ENCODE peak calls at places on chromosome 20, in four cellular contexts. One of them, this sample, is unnamed.
A peak's percentile ranks its signal among the peaks of the same experiment; 100 is the strongest.

GRCh38 chr20:15862178-15862577 is 711.1 kb downstream of the KIF16B start:
- DNase-seq in IMR-90: no peak
- DNase-seq in GM12878: no peak
- DNase-seq in K562: no peak
- DNase-seq in this sample: no peak

GRCh38 chr20:1671891-1672669 is 14.5 kb upstream of the SIRPG start:
- DNase-seq in IMR-90: no peak
- DNase-seq in GM12878: no peak
- DNase-seq in K562: no peak
- DNase-seq in this sample: no peak

GRCh38 chr20:24780648-24781047 is 168.4 kb upstream of the CST7 start:
- DNase-seq in IMR-90: no peak
- DNase-seq in K562: no peak
- DNase-seq in GM12878: no peak
- DNase-seq in this sample: no peak

GRCh38 chr20:22723659-22724058 is 139.3 kb upstream of the FOXA2 start:
- DNase-seq in GM12878: no peak
- DNase-seq in IMR-90: no peak
- DNase-seq in K562: no peak
- DNase-seq in this sample: no peak

GRCh38 chr20:856361-856775 is 22.9 kb downstream of the FAM110A start:
- DNase-seq in IMR-90: peak; percentile 54
- DNase-seq in K562: no peak
- DNase-seq in GM12878: no peak
- DNase-seq in this sample: no peak

GRCh38 chr20:54215157-54215789 is 7.4 kb downstream of the PFDN4 start:
- DNase-seq in GM12878: no peak
- DNase-seq in K562: no peak
- DNase-seq in IMR-90: no peak
- DNase-seq in this sample: no peak

GRCh38 chr20:24060851-24061590 is 72.4 kb upstream of the GGTLC1 start:
- DNase-seq in K562: no peak
- DNase-seq in GM12878: no peak
- DNase-seq in IMR-90: no peak
- DNase-seq in this sample: no peak

GRCh38 chr20:54645445-54646155 is 170.2 kb downstream of the DOK5 start:
- DNase-seq in IMR-90: no peak
- DNase-seq in K562: no peak
- DNase-seq in GM12878: no peak
- DNase-seq in this sample: no peak

GRCh38 chr20:4234128-4234527 is 218.8 kb upstream of the RNF24 start:
- DNase-seq in GM12878: no peak
- DNase-seq in K562: no peak
- DNase-seq in IMR-90: peak; percentile 76
- DNase-seq in this sample: peak; percentile 12

GRCh38 chr20:58038123-58038654 is 190.3 kb downstream of the ANKRD60 start:
- DNase-seq in GM12878: no peak
- DNase-seq in IMR-90: no peak
- DNase-seq in K562: no peak
- DNase-seq in this sample: no peak

GRCh38 chr20:50891138-50891537 is 40.1 kb downstream of the ADNP start:
- DNase-seq in K562: no peak
- DNase-seq in IMR-90: peak; percentile 74
- DNase-seq in GM12878: no peak
- DNase-seq in this sample: no peak

GRCh38 chr20:2984956-2985661 is 58.3 kb upstream of the GNRH2 start:
- DNase-seq in K562: no peak
- DNase-seq in GM12878: no peak
- DNase-seq in IMR-90: peak; percentile 80
- DNase-seq in this sample: peak; percentile 8

GRCh38 chr20:1632228-1632577 is 12.4 kb upstream of the SIRPB1 start:
- DNase-seq in GM12878: no peak
- DNase-seq in IMR-90: no peak
- DNase-seq in K562: no peak
- DNase-seq in this sample: no peak

GRCh38 chr20:47304287-47304686 is 52.2 kb downstream of the ZMYND8 start:
- DNase-seq in K562: no peak
- DNase-seq in IMR-90: peak; percentile 72
- DNase-seq in GM12878: no peak
- DNase-seq in this sample: peak; percentile 57

GRCh38 chr20:6287471-6287870 is 164.6 kb upstream of the FERMT1 start:
- DNase-seq in IMR-90: no peak
- DNase-seq in GM12878: no peak
- DNase-seq in K562: no peak
- DNase-seq in this sample: no peak

GRCh38 chr20:59559863-59560262 is 44.5 kb upstream of the PHACTR3 start:
- DNase-seq in K562: no peak
- DNase-seq in IMR-90: no peak
- DNase-seq in GM12878: no peak
- DNase-seq in this sample: no peak

GRCh38 chr20:2695206-2695983 is 2.8 kb downstream of the EBF4 start:
- DNase-seq in K562: no peak
- DNase-seq in IMR-90: no peak
- DNase-seq in GM12878: no peak
- DNase-seq in this sample: no peak

GRCh38 chr20:40467014-40467413 is 222.0 kb downstream of the MAFB start:
- DNase-seq in GM12878: no peak
- DNase-seq in K562: no peak
- DNase-seq in IMR-90: no peak
- DNase-seq in this sample: no peak

GRCh38 chr20:40464731-40465208 is 224.3 kb downstream of the MAFB start:
- DNase-seq in GM12878: no peak
- DNase-seq in IMR-90: no peak
- DNase-seq in K562: no peak
- DNase-seq in this sample: no peak

GRCh38 chr20:40459299-40459698 is 229.7 kb downstream of the MAFB start:
- DNase-seq in IMR-90: no peak
- DNase-seq in K562: no peak
- DNase-seq in GM12878: no peak
- DNase-seq in this sample: no peak

GRCh38 chr20:40462600-40462999 is 226.4 kb downstream of the MAFB start:
- DNase-seq in IMR-90: no peak
- DNase-seq in K562: no peak
- DNase-seq in GM12878: no peak
- DNase-seq in this sample: no peak

GRCh38 chr20:40463171-40463570 is 225.9 kb downstream of the MAFB start:
- DNase-seq in GM12878: no peak
- DNase-seq in K562: no peak
- DNase-seq in IMR-90: no peak
- DNase-seq in this sample: no peak
- H3K27ac ChIP-seq in GM12878: no peak overlapping the region
- H3K27ac ChIP-seq in K562: no peak overlapping the region
- H3K27ac ChIP-seq in IMR-90: no peak overlapping the region
- H3K27ac ChIP-seq in this sample: no peak overlapping the region

DNA sequence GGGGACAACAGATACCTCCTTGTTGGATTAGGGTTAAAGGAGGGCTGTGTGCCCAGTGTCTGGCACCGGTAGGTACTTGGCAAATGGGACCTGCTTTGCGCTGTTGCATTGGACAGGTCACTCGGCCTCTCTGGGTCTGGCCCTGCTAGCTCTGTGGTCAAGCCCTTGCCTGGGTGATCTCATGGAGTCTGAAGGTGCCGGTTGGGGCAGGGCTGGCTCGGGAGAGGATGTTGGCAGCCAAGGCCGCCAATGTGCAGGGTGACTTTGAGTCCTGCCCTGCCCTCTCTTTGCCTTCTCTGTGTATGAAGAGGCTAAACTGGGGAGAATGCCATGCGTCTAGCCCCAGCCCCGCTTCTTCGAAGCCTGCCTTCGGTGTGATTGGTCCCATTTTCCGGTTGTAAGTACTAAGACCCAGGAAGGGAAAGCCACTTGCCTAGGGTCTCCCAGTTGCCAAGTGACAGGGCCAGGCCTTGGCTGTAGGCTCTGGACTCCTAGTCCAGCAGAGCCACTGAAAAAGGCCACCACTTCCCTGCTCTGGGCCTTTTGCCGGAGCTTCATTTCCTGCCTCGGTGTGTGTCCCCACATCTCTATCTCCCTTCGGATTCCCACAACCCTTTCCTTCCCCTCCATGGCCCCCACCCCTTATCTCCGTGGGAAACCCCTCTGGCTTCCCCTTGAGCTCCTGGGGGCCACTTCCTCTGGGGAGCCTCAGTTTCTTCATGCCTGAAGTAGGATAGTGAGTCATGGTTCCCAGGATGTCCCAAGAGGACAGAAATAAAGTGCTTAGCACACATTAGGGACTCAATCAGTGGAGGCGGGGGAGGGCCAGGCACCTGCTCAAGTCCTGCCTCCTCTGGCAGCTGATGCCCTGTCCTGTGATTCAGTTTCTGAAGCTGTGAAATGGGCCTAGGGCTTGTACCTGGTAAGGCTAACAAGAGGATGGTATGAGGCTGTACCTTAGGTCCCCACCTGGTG is 3.9 kb downstream of the SRC start:
- DNase-seq in K562: no peak
- DNase-seq in GM12878: no peak
- DNase-seq in IMR-90: peak; percentile 17
- DNase-seq in this sample: no peak
- H3K4me2 ChIP-seq in K562: no peak overlapping the region
- H3K4me2 ChIP-seq in GM12878: peak overlapping the region; percentile 77
- H3K4me2 ChIP-seq in IMR-90: no peak overlapping the region
- H3K4me2 ChIP-seq in this sample: no peak overlapping the region

GRCh38 chr20:63119451-63120285 is 96.3 kb downstream of the YTHDF1 start:
- DNase-seq in GM12878: no peak
- DNase-seq in K562: no peak
- DNase-seq in IMR-90: no peak
- DNase-seq in this sample: no peak
- TF ChIP-seq FOS in GM12878: no peak
- TF ChIP-seq FOS in K562: no peak
- TF ChIP-seq FOS in IMR-90: no peak
- TF ChIP-seq FOS in this sample: no peak

GRCh38 chr20:37890643-37891042 is 12.3 kb upstream of the VSTM2L start:
- DNase-seq in IMR-90: no peak
- DNase-seq in GM12878: no peak
- DNase-seq in K562: no peak
- DNase-seq in this sample: no peak

GRCh38 chr20:37890108-37890507 is 12.8 kb upstream of the VSTM2L start:
- DNase-seq in GM12878: peak; percentile 26
- DNase-seq in K562: no peak
- DNase-seq in IMR-90: no peak
- DNase-seq in this sample: no peak

GRCh38 chr20:37894454-37894853 is 8.5 kb upstream of the VSTM2L start:
- DNase-seq in K562: no peak
- DNase-seq in IMR-90: no peak
- DNase-seq in GM12878: no peak
- DNase-seq in this sample: no peak

GRCh38 chr20:37893566-37894241 is 9.2 kb upstream of the VSTM2L start:
- DNase-seq in K562: no peak
- DNase-seq in IMR-90: no peak
- DNase-seq in GM12878: no peak
- DNase-seq in this sample: no peak

GRCh38 chr20:37892001-37892400 is 10.9 kb upstream of the VSTM2L start:
- DNase-seq in K562: no peak
- DNase-seq in IMR-90: no peak
- DNase-seq in GM12878: no peak
- DNase-seq in this sample: no peak
- H3K27ac ChIP-seq in K562: no peak overlapping the region
- H3K27ac ChIP-seq in IMR-90: no peak overlapping the region
- H3K27ac ChIP-seq in GM12878: no peak overlapping the region
- H3K27ac ChIP-seq in this sample: no peak overlapping the region